ENCODE peak calls at places on chromosomes 5 and 9, in four cellular contexts. R is IMR-90, Z is A549, U is K562. F is an unnamed sample.

GRCh38 chr9:34430843-34431437 is 27.4 kb downstream of the FAM219A start:
- DNase-seq in R (peak; percentile 85), Z (peak; percentile 8), U (peak; percentile 30), F (no peak)

GRCh38 chr5:133704411-133704810 is 92.1 kb upstream of the FSTL4 start:
- DNase-seq in R (no peak), U (no peak), Z (no peak), F (no peak)

GRCh38 chr5:5315068-5315835 is 107.2 kb upstream of the ICE1 start:
- DNase-seq in U (no peak), R (no peak), Z (no peak), F (no peak)

GRCh38 chr9:127777368-127777960 is 1.0 kb downstream of the SH2D3C start:
- DNase-seq in Z (no peak), U (no peak), R (no peak), F (no peak)

GRCh38 chr5:154865466-154866184 is 7.2 kb downstream of the CNOT8 start:
- DNase-seq in R (no peak), U (no peak), Z (no peak), F (no peak)

GRCh38 chr9:99105152-99106043 is 485 bp downstream of the TGFBR1 start:
- DNase-seq in U (peak; percentile 81), R (peak; percentile 73), Z (peak; percentile 69), F (no peak)

GRCh38 chr9:33202552-33203300 is 35.6 kb upstream of the B4GALT1 start:
- DNase-seq in Z (no peak), R (peak; percentile 69), U (no peak), F (peak; percentile 72)

GRCh38 chr5:172862165-172862801 is 28.2 kb downstream of the ERGIC1 start:
- DNase-seq in U (no peak), R (peak; percentile 31), Z (no peak), F (no peak)

GRCh38 chr9:134606951-134607733 is 34.5 kb upstream of the COL5A1 start:
- DNase-seq in U (peak; percentile 48), R (no peak), Z (no peak), F (no peak)

GRCh38 chr9:91192785-91193657 is 168.7 kb downstream of the AUH start:
- DNase-seq in U (peak; percentile 79), R (peak; percentile 100), Z (peak; percentile 95), F (no peak)

GRCh38 chr5:135873831-135874230 is 21.8 kb downstream of the IL9 start:
- DNase-seq in R (no peak), Z (no peak), U (no peak), F (no peak)

GRCh38 chr9:88076286-88077070 is 61.8 kb downstream of the SPATA31C2 start:
- DNase-seq in Z (peak; percentile 87), R (peak; percentile 55), U (peak; percentile 39), F (no peak)

GRCh38 chr5:180007582-180007981 is 64.0 kb downstream of the RNF130 start:
- DNase-seq in Z (no peak), R (no peak), U (peak; percentile 79), F (no peak)

GRCh38 chr5:172716796-172717313 is 54.1 kb downstream of the DUSP1 start:
- DNase-seq in U (peak; percentile 76), Z (peak; percentile 75), R (peak; percentile 80), F (no peak)

GRCh38 chr5:14672508-14673394 is 8.2 kb downstream of the OTULIN start:
- DNase-seq in R (peak; percentile 35), U (no peak), Z (no peak), F (no peak)

GRCh38 chr9:83582026-83582425 is 40.9 kb upstream of the IDNK start:
- DNase-seq in Z (no peak), U (no peak), R (peak; percentile 36), F (no peak)

GRCh38 chr5:66209350-66209749 is 65.2 kb downstream of the SREK1 start:
- DNase-seq in U (peak; percentile 19), R (no peak), Z (peak; percentile 31), F (no peak)

GRCh38 chr9:107732781-107733529 is 243.4 kb upstream of the KLF4 start:
- DNase-seq in U (no peak), Z (no peak), R (peak; percentile 73), F (no peak)

GRCh38 chr5:176608937-176609723 is 826 bp downstream of the GPRIN1 start:
- DNase-seq in U (no peak), Z (no peak), R (no peak), F (no peak)

GRCh38 chr9:134004881-134005280 is 12.8 kb upstream of the VAV2 start:
- DNase-seq in U (no peak), R (no peak), Z (no peak), F (no peak)

GRCh38 chr5:52754051-52754450 is 33.7 kb upstream of the ITGA1 start:
- DNase-seq in R (no peak), Z (no peak), U (no peak), F (no peak)

GRCh38 chr5:170907758-170908157 is 45.9 kb downstream of the RANBP17 start:
- DNase-seq in U (no peak), Z (no peak), R (peak; percentile 85), F (no peak)

GRCh38 chr5:53019320-53019719 is 30.2 kb downstream of the ITGA2 start:
- DNase-seq in R (peak; percentile 87), U (peak; percentile 27), Z (peak; percentile 56), F (no peak)

GRCh38 chr5:67976812-67977455 is 238.6 kb upstream of the PIK3R1 start:
- DNase-seq in Z (no peak), U (no peak), R (no peak), F (no peak)

GRCh38 chr5:174191076-174191475 is 145.6 kb downstream of the NSG2 start:
- DNase-seq in R (no peak), Z (no peak), U (no peak), F (no peak)

GRCh38 chr9:19113964-19114679 is 11.4 kb upstream of the HAUS6 start:
- DNase-seq in Z (no peak), U (no peak), R (no peak), F (no peak)

GRCh38 chr5:3595102-3595961 is at the start of gene IRX1:
- DNase-seq in R (no peak), Z (no peak), U (no peak), F (no peak)

GRCh38 chr5:124735169-124735858 is 11.1 kb downstream of the ZNF608 start:
- DNase-seq in Z (no peak), U (peak; percentile 56), R (no peak), F (no peak)

GRCh38 chr9:96491079-96491879 is 41.3 kb downstream of the HABP4 start:
- DNase-seq in R (peak; percentile 77), U (no peak), Z (no peak), F (no peak)

GRCh38 chr5:96013254-96013653 is 51.6 kb upstream of the ELL2 start:
- DNase-seq in R (no peak), U (no peak), Z (no peak), F (no peak)

GRCh38 chr5:95900383-95900958 is 61.2 kb downstream of the ELL2 start:
- DNase-seq in Z (no peak), R (peak; percentile 88), U (no peak), F (no peak)

DNA sequence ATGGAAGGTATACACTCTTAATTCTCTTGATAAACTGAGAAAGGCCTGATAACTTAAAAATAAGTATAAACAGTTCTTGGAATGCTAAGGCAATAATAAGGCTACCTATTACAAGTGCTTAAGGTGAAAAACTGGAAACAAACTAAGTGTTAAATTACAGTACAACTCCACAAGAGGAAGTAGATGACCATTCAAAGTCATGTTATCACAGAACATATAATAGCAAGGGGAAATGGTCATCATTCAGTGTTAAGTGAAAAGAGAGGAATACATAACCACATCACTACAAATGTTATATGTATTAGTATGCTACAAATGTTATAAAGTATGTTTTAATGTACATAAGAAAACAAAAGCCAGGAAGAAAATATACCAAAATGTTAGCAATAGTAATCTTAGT is 135.9 kb downstream of the CCDC192 start:
- DNase-seq in R (no peak), U (no peak), Z (no peak), F (no peak)
- TF ChIP-seq ELK1 in R (no peak), U (no peak), Z (no peak), F (no peak)

DNA sequence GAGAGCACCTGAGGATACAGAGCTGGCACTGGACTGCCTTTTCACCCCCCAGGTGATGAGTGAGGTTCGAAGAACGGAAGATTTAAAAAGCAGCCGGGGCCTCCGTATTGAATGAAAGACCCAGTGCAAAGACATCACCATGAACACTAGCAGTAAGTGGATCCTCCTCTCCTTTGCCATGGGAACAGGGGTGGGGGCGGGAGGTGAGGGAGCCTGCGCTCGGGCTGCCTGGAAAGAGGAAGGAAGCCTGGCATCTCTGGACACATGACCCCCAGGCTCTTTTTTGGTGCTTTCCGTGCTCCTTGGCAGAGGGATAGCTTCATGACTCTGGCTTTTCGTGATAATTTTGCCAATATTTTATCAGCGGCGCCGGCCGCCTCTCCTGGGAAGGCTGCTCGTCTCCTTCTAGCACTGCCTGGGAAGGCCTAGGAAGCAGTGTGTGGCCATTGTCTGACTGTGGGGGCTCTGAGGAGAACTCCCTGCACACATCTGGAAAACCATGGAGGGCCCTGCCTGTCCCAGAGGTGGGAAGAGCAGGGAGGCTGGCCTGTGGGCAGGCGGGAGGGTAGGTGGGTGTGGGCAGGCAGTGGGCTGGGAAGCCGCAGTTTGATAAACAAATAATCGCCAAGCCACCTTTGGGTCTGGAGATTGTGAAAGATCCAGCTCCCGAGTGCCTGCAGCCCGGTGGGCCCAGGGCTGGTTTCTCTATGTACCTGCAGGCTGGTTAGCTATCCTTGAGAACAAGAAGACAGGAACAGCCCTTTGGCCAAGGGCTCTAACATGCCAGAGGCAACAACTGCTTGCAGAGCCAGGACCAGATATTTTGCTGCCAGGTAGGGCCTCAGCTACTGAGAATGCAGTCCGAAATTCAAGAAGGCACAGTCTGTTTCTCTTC is 911 bp downstream of the ABLIM3 start:
- DNase-seq in Z (no peak), U (no peak), R (peak; percentile 44), F (no peak)
- TF ChIP-seq ELK1 in Z (no peak), U (no peak), R (no peak), F (no peak)

GRCh38 chr5:142319560-142320426 is 5.0 kb downstream of the SPRY4 start:
- DNase-seq in Z (no peak), R (no peak), U (no peak), F (no peak)

GRCh38 chr5:142319105-142319504 is 5.7 kb downstream of the SPRY4 start:
- DNase-seq in Z (no peak), R (no peak), U (no peak), F (no peak)

GRCh38 chr5:142322403-142322746 is 2.4 kb downstream of the SPRY4 start:
- DNase-seq in R (no peak), Z (no peak), U (no peak), F (no peak)

GRCh38 chr5:142320851-142321560 is 3.8 kb downstream of the SPRY4 start:
- DNase-seq in U (peak; percentile 49), Z (no peak), R (peak; percentile 47), F (no peak)

DNA sequence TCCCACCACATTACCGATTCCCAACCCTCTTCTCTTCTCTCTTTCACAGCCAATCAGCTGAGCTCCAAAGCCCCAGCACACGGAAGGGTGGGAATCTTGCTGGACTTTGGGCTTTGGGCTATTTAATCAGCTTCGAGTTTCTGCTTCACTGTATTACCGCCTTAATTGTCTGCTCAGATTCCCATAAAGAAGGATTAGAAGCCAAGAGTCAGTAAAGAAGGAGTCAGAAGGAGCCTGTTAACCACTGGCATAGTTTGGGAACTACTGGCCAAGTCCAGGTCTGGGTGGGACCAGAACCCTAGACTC is 4.4 kb downstream of the SPRY4 start:
- DNase-seq in Z (no peak), U (no peak), R (no peak), F (no peak)
- TF ChIP-seq ELK1 in Z (no peak), U (no peak), R (no peak), F (no peak)

GRCh38 chr5:2517451-2517850 is 234.0 kb downstream of the IRX2 start:
- DNase-seq in R (no peak), U (no peak), Z (no peak), F (no peak)
- TF ChIP-seq ELK1 in R (no peak), U (no peak), Z (no peak), F (no peak)